ENCODE peak calls at places on chromosome 1, in four cellular contexts. G, B, I and Z are unnamed samples.

GRCh38 chr1:24975391-24975790 is 45.3 kb upstream of the RUNX3 start:
- DNase-seq in G (no peak), B (no peak), I (no peak), Z (no peak)

GRCh38 chr1:145785481-145785880 is 38.4 kb downstream of the RNF115 start:
- DNase-seq in G (no peak), B (no peak), I (no peak), Z (no peak)

GRCh38 chr1:33943978-33944377 is 80.1 kb downstream of the HMGB4 start:
- DNase-seq in G (no peak), B (peak; percentile 12), I (no peak), Z (no peak)

GRCh38 chr1:241593186-241593585 is 47.0 kb downstream of the CHML start:
- DNase-seq in G (no peak), B (no peak), I (no peak), Z (no peak)

GRCh38 chr1:204128964-204129896 is 22.6 kb downstream of the ETNK2 start:
- DNase-seq in G (peak; percentile 80), B (peak; percentile 78), I (peak; percentile 80), Z (peak; percentile 33)

GRCh38 chr1:107529511-107530149 is 388.8 kb downstream of the NTNG1 start:
- DNase-seq in G (peak; percentile 37), B (no peak), I (no peak), Z (no peak)

GRCh38 chr1:39490596-39491145 is 765 bp upstream of the BMP8A start:
- DNase-seq in G (no peak), B (peak; percentile 34), I (no peak), Z (no peak)

GRCh38 chr1:154729598-154729997 is 121.6 kb upstream of the ADAR start:
- DNase-seq in G (no peak), B (no peak), I (peak; percentile 28), Z (no peak)

GRCh38 chr1:228794810-228795209 is 59.5 kb downstream of the RHOU start:
- DNase-seq in G (no peak), B (no peak), I (no peak), Z (no peak)

GRCh38 chr1:219074084-219074728 is 99.5 kb upstream of the LYPLAL1 start:
- DNase-seq in G (no peak), B (no peak), I (no peak), Z (no peak)

GRCh38 chr1:160085686-160086089 is 4.3 kb downstream of the KCNJ9 start:
- DNase-seq in G (peak; percentile 90), B (peak; percentile 80), I (peak; percentile 60), Z (peak; percentile 79)

GRCh38 chr1:234772345-234773147 is 162.6 kb upstream of the IRF2BP2 start:
- DNase-seq in G (no peak), B (peak; percentile 33), I (peak; percentile 54), Z (peak; percentile 90)

GRCh38 chr1:229342305-229342901 is 444 bp downstream of the CCSAP start:
- DNase-seq in G (peak; percentile 88), B (peak; percentile 84), I (peak; percentile 79), Z (peak; percentile 72)

GRCh38 chr1:225942574-225942973 is 1.6 kb upstream of the LEFTY2 start:
- DNase-seq in G (no peak), B (no peak), I (no peak), Z (no peak)

GRCh38 chr1:153277852-153278251 is 18.4 kb downstream of the LORICRIN start:
- DNase-seq in G (peak; percentile 30), B (no peak), I (no peak), Z (no peak)

GRCh38 chr1:101295212-101295611 is 58.4 kb downstream of the S1PR1 start:
- DNase-seq in G (no peak), B (no peak), I (no peak), Z (no peak)

GRCh38 chr1:163250382-163250974 is 47.8 kb upstream of the RGS5 start:
- DNase-seq in G (no peak), B (no peak), I (no peak), Z (no peak)

GRCh38 chr1:24122776-24123175 is 10.8 kb upstream of the MYOM3 start:
- DNase-seq in G (no peak), B (no peak), I (no peak), Z (no peak)

GRCh38 chr1:215023151-215023832 is 59.2 kb upstream of the KCNK2 start:
- DNase-seq in G (no peak), B (no peak), I (no peak), Z (no peak)

GRCh38 chr1:215031392-215031791 is 51.1 kb upstream of the KCNK2 start:
- DNase-seq in G (no peak), B (no peak), I (no peak), Z (no peak)

GRCh38 chr1:215032911-215033310 is 49.6 kb upstream of the KCNK2 start:
- DNase-seq in G (no peak), B (no peak), I (no peak), Z (no peak)

GRCh38 chr1:215028954-215029353 is 53.6 kb upstream of the KCNK2 start:
- DNase-seq in G (no peak), B (no peak), I (no peak), Z (no peak)
- TF ChIP-seq POLR2A in G (no peak), B (no peak), I (no peak), Z (no peak)

GRCh38 chr1:156874572-156874971 is 13.9 kb downstream of the NTRK1 start:
- DNase-seq in G (no peak), B (no peak), I (no peak), Z (no peak)

GRCh38 chr1:156875067-156875615 is 14.5 kb downstream of the NTRK1 start:
- DNase-seq in G (no peak), B (no peak), I (no peak), Z (no peak)

GRCh38 chr1:156876281-156876680 is 15.6 kb downstream of the NTRK1 start:
- DNase-seq in G (no peak), B (no peak), I (no peak), Z (no peak)

GRCh38 chr1:156874142-156874541 is 13.5 kb downstream of the NTRK1 start:
- DNase-seq in G (no peak), B (no peak), I (no peak), Z (no peak)

GRCh38 chr1:156873659-156874058 is 13.0 kb downstream of the NTRK1 start:
- DNase-seq in G (no peak), B (no peak), I (no peak), Z (no peak)
- H3K27ac ChIP-seq in G (no peak overlapping the region), B (no peak overlapping the region), I (no peak overlapping the region), Z (no peak overlapping the region)

DNA sequence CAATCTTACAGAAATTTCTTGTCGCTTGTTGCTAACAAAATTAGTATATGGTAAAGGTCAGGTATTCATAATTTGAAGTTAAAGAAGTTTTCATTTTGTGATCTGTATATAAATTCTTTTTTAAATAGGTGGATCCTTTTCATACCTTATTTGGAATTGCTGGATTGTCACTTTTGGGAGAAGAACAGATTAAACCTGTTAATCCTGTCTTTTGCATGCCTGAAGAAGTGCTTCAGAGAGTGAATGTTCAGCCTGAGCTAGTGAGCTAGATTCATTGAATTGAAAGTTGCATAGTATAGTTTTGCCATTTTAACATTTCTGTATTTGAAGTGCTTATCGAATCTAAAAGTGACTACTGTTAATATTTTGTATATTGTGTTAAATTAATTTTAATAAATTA is 2.3 kb upstream of the MSH4 start:
- DNase-seq in G (no peak), B (no peak), I (no peak), Z (no peak)
- TF ChIP-seq POLR2A in G (no peak), B (no peak), I (no peak), Z (no peak)

DNA sequence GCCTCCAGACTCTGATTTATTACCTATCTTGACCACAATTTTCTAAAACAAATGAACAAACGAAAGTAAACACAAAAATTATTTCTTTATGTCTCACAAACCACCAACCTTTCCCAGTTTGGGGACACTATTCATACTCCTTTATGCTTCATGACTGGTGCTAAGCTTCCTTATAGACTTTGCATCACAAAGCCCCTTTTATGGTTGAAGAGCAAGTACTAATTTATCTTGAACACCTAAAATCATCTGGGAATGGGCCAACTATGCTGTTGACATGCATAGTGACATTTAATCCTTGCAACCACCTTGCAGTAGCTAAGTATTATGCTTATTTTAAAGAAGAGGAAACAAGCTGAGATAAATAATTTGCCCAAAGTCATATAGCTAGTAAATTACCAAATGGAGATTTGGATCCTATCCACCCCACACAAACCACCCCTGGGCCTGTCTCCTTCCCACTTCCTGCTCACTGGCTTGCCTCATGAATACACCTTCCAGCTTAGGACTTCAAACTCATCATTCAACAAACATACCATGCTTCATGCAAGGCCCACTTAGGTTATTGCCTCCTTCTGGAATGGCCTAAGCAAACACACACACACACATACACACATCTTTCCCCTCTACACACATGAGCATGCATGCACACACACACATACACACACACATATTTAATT is 192.2 kb downstream of the PLPP3 start:
- DNase-seq in G (no peak), B (no peak), I (no peak), Z (no peak)
- H3K27ac ChIP-seq in G (no peak overlapping the region), B (no peak overlapping the region), I (no peak overlapping the region), Z (no peak overlapping the region)

GRCh38 chr1:156659994-156660751 is 17.0 kb downstream of the NES start:
- DNase-seq in G (peak; percentile 97), B (peak; percentile 92), I (peak; percentile 98), Z (peak; percentile 89)
- TF ChIP-seq POLR2A in G (no peak), B (no peak), I (no peak), Z (no peak)

DNA sequence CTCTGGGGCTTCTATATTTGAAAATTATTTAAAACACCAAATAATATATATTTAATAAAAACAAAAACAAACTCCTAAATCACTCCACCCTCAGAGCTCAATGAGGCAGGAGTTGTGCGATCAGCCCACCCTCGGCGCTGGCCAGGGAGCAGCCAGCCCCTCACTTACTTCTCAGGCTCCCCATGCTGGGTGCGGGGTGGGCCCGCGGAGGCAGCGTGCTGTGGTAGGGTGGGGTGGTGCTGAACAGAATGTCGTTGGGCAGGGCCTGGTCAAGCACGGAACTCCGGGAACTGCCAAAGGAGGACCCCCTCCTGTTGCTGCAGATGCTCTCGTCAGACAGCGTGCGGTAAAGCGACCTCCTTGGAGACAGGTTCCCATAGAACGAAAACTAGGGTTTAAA is 204.5 kb downstream of the SIPA1L2 start:
- DNase-seq in G (no peak), B (no peak), I (no peak), Z (no peak)
- H3K27ac ChIP-seq in G (no peak overlapping the region), B (no peak overlapping the region), I (no peak overlapping the region), Z (no peak overlapping the region)

DNA sequence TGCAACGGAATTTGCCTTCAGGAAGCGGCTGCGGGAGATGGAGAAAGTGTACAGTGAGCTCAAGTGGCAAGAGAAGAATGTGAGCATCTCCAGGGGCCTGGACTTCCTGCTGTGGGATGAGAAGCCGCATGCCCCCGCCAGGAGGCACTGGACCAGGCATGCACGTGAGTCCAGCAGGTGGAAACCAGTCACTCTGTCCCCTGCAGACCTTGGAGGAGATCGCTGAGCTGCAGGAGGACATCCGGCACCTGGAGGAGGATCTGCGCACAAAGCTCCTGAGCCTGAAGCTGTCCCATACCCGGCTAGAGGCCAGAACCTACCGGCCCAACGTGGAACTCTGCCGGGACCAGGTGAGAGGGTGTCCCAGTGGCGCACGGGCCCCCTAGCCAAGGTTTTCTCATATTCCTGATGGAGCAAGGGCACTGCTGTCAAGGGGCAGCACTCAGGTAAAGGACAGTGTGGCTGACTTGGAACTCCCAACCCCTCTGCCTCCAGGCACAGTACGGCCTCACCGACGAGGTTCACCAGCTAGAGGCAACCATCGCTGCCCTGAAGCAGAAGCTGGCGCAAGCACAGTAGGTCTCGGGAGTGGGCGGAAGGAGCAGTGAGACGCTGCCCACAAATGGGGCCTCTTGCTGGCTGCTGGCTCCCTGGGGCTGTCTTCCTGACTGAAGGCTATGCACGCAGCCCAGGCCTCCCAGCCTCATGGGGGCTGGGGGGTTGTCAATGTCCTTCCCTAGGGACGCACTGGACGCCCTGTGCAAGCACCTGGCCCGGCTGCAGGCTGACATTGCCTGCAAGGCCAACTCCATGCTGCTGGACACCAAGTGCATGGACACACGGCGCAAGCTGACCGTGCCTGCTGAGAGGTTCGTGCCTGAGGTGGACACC is 1.2 kb upstream of the ADPRS start:
- DNase-seq in G (no peak), B (no peak), I (no peak), Z (no peak)
- TF ChIP-seq POLR2A in G (no peak), B (no peak), I (no peak), Z (no peak)